ENCODE peak calls at places on chromosomes 3 and 15, in seven cellular contexts. T, Z, C, K, I, L and O are unnamed samples.

GRCh38 chr3:121482651-121483050 is 63.1 kb downstream of the POLQ start:
- DNase-seq in I (no peak), L (no peak), C (no peak), Z (no peak), T (no peak), K (no peak), O (no peak)

GRCh38 chr15:80916056-80916455 is 73.6 kb downstream of the MESD start:
- DNase-seq in K (no peak), Z (no peak), L (no peak), C (no peak), I (no peak), T (no peak), O (no peak)

GRCh38 chr15:79283252-79284048 is 928 bp downstream of the ANKRD34C start:
- DNase-seq in Z (no peak), I (no peak), L (peak; percentile 57), C (peak; percentile 92), T (peak; percentile 89), K (no peak), O (no peak)

GRCh38 chr3:124431585-124431984 is 298.7 kb upstream of the UMPS start:
- DNase-seq in T (no peak), Z (no peak), K (no peak), L (no peak), I (no peak), C (no peak), O (no peak)

GRCh38 chr15:85408270-85408746 is 27.9 kb downstream of the AKAP13 start:
- DNase-seq in K (no peak), Z (no peak), I (peak; percentile 49), T (no peak), C (no peak), L (no peak), O (peak; percentile 8)

GRCh38 chr3:25540187-25540765 is 112.2 kb downstream of the RARB start:
- DNase-seq in I (no peak), Z (no peak), C (no peak), L (no peak), T (no peak), K (no peak), O (no peak)

GRCh38 chr15:70615435-70616310 is 147.7 kb downstream of the UACA start:
- DNase-seq in C (no peak), Z (no peak), K (no peak), T (no peak), I (no peak), L (no peak), O (no peak)

GRCh38 chr3:87873136-87873535 is 185.7 kb downstream of the CGGBP1 start:
- DNase-seq in Z (no peak), K (no peak), I (no peak), L (no peak), C (no peak), T (no peak), O (no peak)

GRCh38 chr3:151216641-151217040 is 13.6 kb upstream of the GPR171 start:
- DNase-seq in I (no peak), K (no peak), C (peak; percentile 66), L (no peak), T (no peak), Z (no peak), O (no peak)

GRCh38 chr3:107643038-107643883 is 120.5 kb downstream of the BBX start:
- DNase-seq in L (no peak), K (no peak), I (no peak), T (peak; percentile 73), Z (no peak), C (peak; percentile 49), O (peak; percentile 33)

GRCh38 chr15:64865998-64866520 is 24.3 kb downstream of the PLEKHO2 start:
- DNase-seq in I (no peak), T (peak; percentile 82), Z (no peak), K (no peak), C (no peak), L (peak; percentile 79), O (no peak)
- H3K27ac ChIP-seq in I (no peak overlapping the region), T (peak overlapping the region; percentile 80), Z (no peak overlapping the region), K (peak overlapping the region; percentile 29), C (no peak overlapping the region), L (no peak overlapping the region), O (no peak overlapping the region)

GRCh38 chr3:89108154-89108553 is 733 bp downstream of the EPHA3 start:
- DNase-seq in T (no peak), C (no peak), Z (no peak), L (no peak), I (no peak), K (no peak), O (no peak)
- H3K4me3 ChIP-seq in T (peak overlapping the region; percentile 51), C (peak overlapping the region; percentile 33), Z (no peak overlapping the region), L (peak overlapping the region; percentile 25), I (no peak overlapping the region), K (no peak overlapping the region), O (no peak overlapping the region)

GRCh38 chr3:186996356-186996755 is 66.0 kb downstream of the ST6GAL1 start:
- DNase-seq in K (no peak), T (no peak), C (no peak), I (no peak), Z (no peak), L (no peak), O (no peak)

GRCh38 chr3:186997061-186998054 is 67.0 kb downstream of the ST6GAL1 start:
- DNase-seq in Z (no peak), I (no peak), K (no peak), C (no peak), T (no peak), L (no peak), O (no peak)

GRCh38 chr3:187002915-187003314 is 72.6 kb downstream of the ST6GAL1 start:
- DNase-seq in C (no peak), I (no peak), T (no peak), K (no peak), Z (no peak), L (no peak), O (no peak)

GRCh38 chr3:186998937-186999368 is 68.6 kb downstream of the ST6GAL1 start:
- DNase-seq in Z (no peak), T (peak; percentile 96), K (no peak), I (no peak), C (no peak), L (no peak), O (no peak)

GRCh38 chr3:187000711-187001151 is 70.4 kb downstream of the ST6GAL1 start:
- DNase-seq in L (no peak), T (no peak), I (no peak), C (no peak), Z (no peak), K (no peak), O (no peak)
- H3K27me3 ChIP-seq in L (no peaks in the 10 kb centered on the region), T (no peaks in the 10 kb centered on the region), I (no peaks in the 10 kb centered on the region), C (no peaks in the 10 kb centered on the region), Z (no peaks in the 10 kb centered on the region), K (no peaks in the 10 kb centered on the region), O (no peaks in the 10 kb centered on the region)

GRCh38 chr15:68578960-68579935 is at the start of gene CORO2B:
- DNase-seq in Z (no peak), C (peak; percentile 61), K (no peak), L (peak; percentile 82), I (no peak), T (peak; percentile 80), O (no peak)

GRCh38 chr15:68581725-68582124 is 2.9 kb downstream of the CORO2B start:
- DNase-seq in I (no peak), L (peak; percentile 58), K (peak; percentile 27), T (no peak), C (no peak), Z (no peak), O (no peak)

GRCh38 chr15:68580883-68581155 is 2.0 kb downstream of the CORO2B start:
- DNase-seq in L (peak; percentile 31), T (no peak), C (no peak), I (no peak), K (no peak), Z (no peak), O (no peak)

GRCh38 chr15:68578175-68578959 is 426 bp upstream of the CORO2B start:
- DNase-seq in K (peak; percentile 89), T (peak; percentile 71), C (peak; percentile 70), Z (peak; percentile 11), I (no peak), L (peak; percentile 90), O (no peak)

DNA sequence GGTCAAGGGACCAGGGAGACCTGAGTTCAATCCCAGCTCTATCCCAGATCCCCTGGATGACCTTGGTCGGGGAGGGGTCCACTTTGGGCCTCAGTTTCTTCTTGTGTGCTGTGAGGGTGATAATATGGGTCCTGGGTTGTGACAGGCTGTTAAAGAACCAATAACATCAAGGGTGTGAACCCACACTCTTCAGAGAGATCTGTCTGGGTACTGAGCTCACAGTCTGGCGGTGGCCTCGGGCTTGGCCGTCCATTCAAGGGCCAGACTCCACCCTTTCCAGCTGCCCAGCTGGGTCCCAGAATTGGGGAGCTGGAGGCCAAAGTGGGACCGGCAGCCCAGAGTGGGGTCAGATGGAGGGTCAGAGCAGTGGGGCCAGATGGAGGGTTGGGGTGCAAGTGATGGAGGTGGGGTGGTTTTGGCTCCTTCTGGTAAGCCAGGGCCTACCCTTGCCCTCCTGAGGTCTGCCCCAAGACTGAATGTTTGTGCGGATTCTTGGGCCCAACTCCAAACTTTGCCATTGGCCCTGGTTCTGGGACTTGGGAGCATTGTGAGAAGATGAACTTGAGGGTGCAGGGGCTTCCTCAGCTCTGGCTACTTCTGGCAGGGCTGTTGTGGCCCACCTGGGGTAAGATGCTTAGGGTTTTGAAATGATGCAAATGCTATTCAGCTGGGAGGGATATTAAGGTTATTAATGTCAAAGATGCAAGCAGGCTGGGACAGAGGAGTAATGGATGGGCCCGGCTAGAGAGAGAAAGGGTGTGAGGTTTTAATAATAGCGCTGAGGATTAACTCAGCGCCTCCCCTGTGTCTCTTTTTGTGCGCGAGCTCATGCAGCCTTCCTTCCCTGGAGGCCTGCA is 1.5 kb downstream of the CORO2B start:
- DNase-seq in I (no peak), K (peak; percentile 71), L (peak; percentile 52), T (no peak), C (no peak), Z (no peak), O (no peak)
- H3K27ac ChIP-seq in I (no peak overlapping the region), K (no peak overlapping the region), L (peak overlapping the region; percentile 94), T (no peak overlapping the region), C (no peak overlapping the region), Z (no peak overlapping the region), O (no peak overlapping the region)

GRCh38 chr15:100308222-100309007 is 33.4 kb downstream of the ADAMTS17 start:
- DNase-seq in I (no peak), K (no peak), L (peak; percentile 48), T (no peak), Z (no peak), C (no peak), O (peak; percentile 51)
- H3K4me3 ChIP-seq in I (no peak overlapping the region), K (no peak overlapping the region), L (no peak overlapping the region), T (no peak overlapping the region), Z (no peak overlapping the region), C (no peak overlapping the region), O (no peak overlapping the region)